ENCODE peak calls at places on chromosome 6, in four cellular contexts. One of them, this sample, is unnamed.

GRCh38 chr6:140572129-140572528 is 1197.7 kb upstream of the CITED2 start:
- DNase-seq in tibial nerve: no peak
- DNase-seq in spleen: no peak
- DNase-seq in HCT116: no peak
- DNase-seq in this sample: peak; percentile 73

GRCh38 chr6:141744194-141744925 is 388.4 kb upstream of the GJE1 start:
- DNase-seq in tibial nerve: no peak
- DNase-seq in spleen: no peak
- DNase-seq in HCT116: no peak
- DNase-seq in this sample: no peak

GRCh38 chr6:165135889-165136288 is 173.5 kb downstream of the C6orf118 start:
- DNase-seq in tibial nerve: no peak
- DNase-seq in spleen: no peak
- DNase-seq in HCT116: no peak
- DNase-seq in this sample: no peak

GRCh38 chr6:42124223-42124836 is 18.1 kb downstream of the C6orf132 start:
- DNase-seq in tibial nerve: no peak
- DNase-seq in spleen: no peak
- DNase-seq in HCT116: no peak
- DNase-seq in this sample: no peak

GRCh38 chr6:31495580-31495979 is 2.4 kb upstream of the MICB start:
- DNase-seq in tibial nerve: no peak
- DNase-seq in spleen: no peak
- DNase-seq in HCT116: no peak
- DNase-seq in this sample: no peak

GRCh38 chr6:6179858-6180257 is 140.6 kb downstream of the F13A1 start:
- DNase-seq in tibial nerve: no peak
- DNase-seq in spleen: no peak
- DNase-seq in HCT116: no peak
- DNase-seq in this sample: no peak

GRCh38 chr6:98831057-98832031 is 3.0 kb upstream of the POU3F2 start:
- DNase-seq in tibial nerve: no peak
- DNase-seq in spleen: peak; percentile 65
- DNase-seq in HCT116: no peak
- DNase-seq in this sample: no peak

GRCh38 chr6:75813476-75814250 is 64.6 kb downstream of the MYO6 start:
- DNase-seq in tibial nerve: no peak
- DNase-seq in spleen: no peak
- DNase-seq in HCT116: no peak
- DNase-seq in this sample: no peak

GRCh38 chr6:37141291-37142046 is 28.5 kb upstream of the PIM1 start:
- DNase-seq in tibial nerve: no peak
- DNase-seq in spleen: no peak
- DNase-seq in HCT116: no peak
- DNase-seq in this sample: peak; percentile 54

GRCh38 chr6:115932481-115932880 is 128.2 kb downstream of the FRK start:
- DNase-seq in tibial nerve: no peak
- DNase-seq in spleen: no peak
- DNase-seq in HCT116: peak; percentile 13
- DNase-seq in this sample: no peak

GRCh38 chr6:11929451-11929850 is 82.7 kb upstream of the HIVEP1 start:
- DNase-seq in tibial nerve: no peak
- DNase-seq in spleen: no peak
- DNase-seq in HCT116: no peak
- DNase-seq in this sample: no peak

GRCh38 chr6:49553353-49553752 is 2.9 kb downstream of the C6orf141 start:
- DNase-seq in tibial nerve: no peak
- DNase-seq in spleen: no peak
- DNase-seq in HCT116: peak; percentile 63
- DNase-seq in this sample: no peak

GRCh38 chr6:88166493-88166900 is 350 bp upstream of the CNR1 start:
- DNase-seq in tibial nerve: no peak
- DNase-seq in spleen: peak; percentile 85
- DNase-seq in HCT116: no peak
- DNase-seq in this sample: no peak

GRCh38 chr6:149127212-149127611 is 190.3 kb upstream of the TAB2 start:
- DNase-seq in tibial nerve: no peak
- DNase-seq in spleen: no peak
- DNase-seq in HCT116: no peak
- DNase-seq in this sample: peak; percentile 8

GRCh38 chr6:89941031-89941775 is 46.9 kb downstream of the GJA10 start:
- DNase-seq in tibial nerve: peak; percentile 29
- DNase-seq in spleen: no peak
- DNase-seq in HCT116: no peak
- DNase-seq in this sample: no peak

GRCh38 chr6:64520050-64520449 is 884.4 kb downstream of the PHF3 start:
- DNase-seq in tibial nerve: no peak
- DNase-seq in spleen: no peak
- DNase-seq in HCT116: no peak
- DNase-seq in this sample: peak; percentile 68

GRCh38 chr6:164695896-164696295 is 613.5 kb downstream of the C6orf118 start:
- DNase-seq in tibial nerve: no peak
- DNase-seq in spleen: no peak
- DNase-seq in HCT116: no peak
- DNase-seq in this sample: no peak

GRCh38 chr6:51600514-51600913 is 486.9 kb downstream of the PKHD1 start:
- DNase-seq in tibial nerve: no peak
- DNase-seq in spleen: no peak
- DNase-seq in HCT116: no peak
- DNase-seq in this sample: no peak

GRCh38 chr6:155402656-155403304 is 52.9 kb downstream of the NOX3 start:
- DNase-seq in tibial nerve: no peak
- DNase-seq in spleen: no peak
- DNase-seq in HCT116: no peak
- DNase-seq in this sample: no peak

GRCh38 chr6:20259316-20260049 is 47.2 kb upstream of the MBOAT1 start:
- DNase-seq in tibial nerve: no peak
- DNase-seq in spleen: no peak
- DNase-seq in HCT116: no peak
- DNase-seq in this sample: no peak

GRCh38 chr6:136014454-136015421 is 163.2 kb downstream of the PDE7B start:
- DNase-seq in tibial nerve: no peak
- DNase-seq in spleen: no peak
- DNase-seq in HCT116: no peak
- DNase-seq in this sample: peak; percentile 99

GRCh38 chr6:32973144-32973854 is 4.9 kb downstream of the BRD2 start:
- DNase-seq in tibial nerve: no peak
- DNase-seq in spleen: no peak
- DNase-seq in HCT116: no peak
- DNase-seq in this sample: no peak

GRCh38 chr6:118122161-118122560 is 215.1 kb downstream of the SLC35F1 start:
- DNase-seq in tibial nerve: no peak
- DNase-seq in spleen: no peak
- DNase-seq in HCT116: no peak
- DNase-seq in this sample: no peak

GRCh38 chr6:157244175-157244574 is 79.1 kb downstream of the TMEM242 start:
- DNase-seq in tibial nerve: no peak
- DNase-seq in spleen: peak; percentile 38
- DNase-seq in HCT116: no peak
- DNase-seq in this sample: no peak

GRCh38 chr6:2793491-2794151 is 28.4 kb downstream of the WRNIP1 start:
- DNase-seq in tibial nerve: no peak
- DNase-seq in spleen: no peak
- DNase-seq in HCT116: no peak
- DNase-seq in this sample: no peak

GRCh38 chr6:126107475-126108121 is 121.3 kb downstream of the TRMT11 start:
- DNase-seq in tibial nerve: no peak
- DNase-seq in spleen: no peak
- DNase-seq in HCT116: no peak
- DNase-seq in this sample: no peak

GRCh38 chr6:36929607-36930006 is 24.9 kb upstream of the PI16 start:
- DNase-seq in tibial nerve: no peak
- DNase-seq in spleen: no peak
- DNase-seq in HCT116: no peak
- DNase-seq in this sample: no peak

GRCh38 chr6:11164717-11165646 is 53.5 kb upstream of the ERVFRD-1 start:
- DNase-seq in tibial nerve: no peak
- DNase-seq in spleen: no peak
- DNase-seq in HCT116: no peak
- DNase-seq in this sample: no peak

GRCh38 chr6:50724381-50725124 is 11.2 kb downstream of the TFAP2D start:
- DNase-seq in tibial nerve: no peak
- DNase-seq in spleen: no peak
- DNase-seq in HCT116: no peak
- DNase-seq in this sample: no peak

GRCh38 chr6:104957301-104958177 is 632 bp downstream of the LIN28B start:
- DNase-seq in tibial nerve: no peak
- DNase-seq in spleen: no peak
- DNase-seq in HCT116: no peak
- DNase-seq in this sample: no peak

GRCh38 chr6:164827537-164827936 is 481.9 kb downstream of the C6orf118 start:
- DNase-seq in tibial nerve: no peak
- DNase-seq in spleen: no peak
- DNase-seq in HCT116: no peak
- DNase-seq in this sample: no peak

GRCh38 chr6:24951831-24952299 is 16.1 kb upstream of the RIPOR2 start:
- DNase-seq in tibial nerve: no peak
- DNase-seq in spleen: peak; percentile 78
- DNase-seq in HCT116: no peak
- DNase-seq in this sample: no peak

DNA sequence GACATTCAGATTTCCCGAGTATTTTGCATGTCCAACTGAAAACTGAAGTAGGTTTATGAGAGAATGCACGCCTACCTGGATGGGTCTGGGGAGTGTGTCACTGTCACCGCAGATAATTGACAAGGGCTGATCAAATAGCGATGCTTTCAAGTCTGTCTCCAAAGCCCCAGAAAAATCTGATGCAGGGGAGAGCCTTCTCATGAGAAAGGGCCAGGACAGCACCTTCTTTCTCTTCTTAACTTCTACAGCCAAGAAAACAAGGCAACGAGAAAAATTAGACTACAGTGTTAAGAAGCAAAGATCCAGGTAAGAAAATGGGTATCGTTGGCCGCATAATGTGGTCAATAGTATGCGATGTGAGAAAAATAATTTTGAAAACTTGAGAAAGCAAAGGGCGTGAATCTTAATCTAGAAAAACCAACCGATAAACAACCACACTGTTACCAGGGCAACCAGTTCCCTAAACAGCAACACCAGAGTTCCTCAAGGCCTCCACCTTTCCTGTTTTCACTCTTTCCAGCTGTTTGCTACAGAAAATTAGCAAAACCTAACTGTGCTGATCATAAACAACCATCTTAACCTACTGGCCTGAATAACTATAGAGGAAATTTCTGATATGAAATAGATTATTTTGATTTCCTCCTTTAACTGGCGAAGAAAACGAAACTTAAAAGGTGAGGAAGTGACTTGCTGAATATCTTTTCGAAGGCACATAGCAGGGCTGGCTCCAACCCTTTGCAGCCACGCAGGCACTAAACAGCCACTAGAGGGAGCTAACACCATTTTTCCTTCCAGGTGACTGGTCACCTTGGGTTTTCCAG is 2.6 kb downstream of the TAGAP start:
- DNase-seq in tibial nerve: no peak
- DNase-seq in spleen: peak; percentile 88
- DNase-seq in HCT116: peak; percentile 68
- DNase-seq in this sample: peak; percentile 11
- TF ChIP-seq CTCF in tibial nerve: peak; percentile 76
- TF ChIP-seq CTCF in spleen: peak; percentile 99
- TF ChIP-seq CTCF in HCT116: peak; percentile 86
- TF ChIP-seq CTCF in this sample: peak; percentile 89

DNA sequence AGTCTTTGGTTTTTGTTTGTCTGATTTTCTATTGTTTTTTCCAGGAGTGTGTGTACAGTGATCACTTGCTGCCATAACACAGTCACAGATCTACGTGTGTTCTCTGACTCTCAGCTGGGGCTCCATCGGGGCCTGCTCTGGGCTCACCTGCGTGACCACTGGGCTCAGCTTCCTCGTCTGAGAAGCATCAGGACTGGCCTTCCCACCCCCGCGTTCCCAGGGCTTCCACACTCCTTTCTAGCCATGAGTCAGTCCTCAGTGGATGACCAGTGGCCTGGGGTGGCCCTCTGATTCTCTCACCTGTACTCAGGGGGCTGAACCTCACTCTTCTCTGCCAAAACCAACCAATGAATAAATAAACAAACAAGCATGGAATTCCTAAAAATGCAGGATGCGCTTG is 14.5 kb downstream of the THBS2 start:
- DNase-seq in tibial nerve: no peak
- DNase-seq in spleen: no peak
- DNase-seq in HCT116: no peak
- DNase-seq in this sample: no peak
- H3K4me3 ChIP-seq in tibial nerve: no peak overlapping the region
- H3K4me3 ChIP-seq in spleen: no peak overlapping the region
- H3K4me3 ChIP-seq in HCT116: no peak overlapping the region
- H3K4me3 ChIP-seq in this sample: no peak overlapping the region

DNA sequence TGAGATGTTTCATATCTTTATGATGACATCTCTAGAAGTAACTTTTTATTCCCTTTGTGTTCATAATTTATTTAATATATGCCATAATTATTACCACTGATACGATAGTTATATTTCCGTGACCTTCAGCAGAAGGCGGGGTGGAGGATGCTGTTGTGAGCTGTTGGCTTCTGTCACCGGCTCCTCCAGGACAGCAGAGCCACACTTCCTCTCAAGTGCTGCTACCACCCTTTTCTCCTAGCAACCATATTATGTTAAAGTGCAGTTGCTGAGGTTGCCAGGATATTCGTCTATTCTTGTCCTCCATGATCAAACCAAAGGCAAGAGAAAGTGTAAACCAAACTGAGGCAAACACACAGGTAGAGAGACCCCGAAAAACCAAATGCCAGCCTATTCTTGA is 27.8 kb downstream of the RGS17 start:
- DNase-seq in tibial nerve: no peak
- DNase-seq in spleen: no peak
- DNase-seq in HCT116: no peak
- DNase-seq in this sample: no peak
- H3K27ac ChIP-seq in tibial nerve: no peak overlapping the region
- H3K27ac ChIP-seq in spleen: no peak overlapping the region
- H3K27ac ChIP-seq in HCT116: no peak overlapping the region
- H3K27ac ChIP-seq in this sample: no peak overlapping the region

GRCh38 chr6:14506656-14507242 is 389.2 kb downstream of the CD83 start:
- DNase-seq in tibial nerve: no peak
- DNase-seq in spleen: no peak
- DNase-seq in HCT116: no peak
- DNase-seq in this sample: no peak

GRCh38 chr6:14513726-14514125 is 396.2 kb downstream of the CD83 start:
- DNase-seq in tibial nerve: no peak
- DNase-seq in spleen: no peak
- DNase-seq in HCT116: no peak
- DNase-seq in this sample: no peak

GRCh38 chr6:14511192-14511591 is 393.6 kb downstream of the CD83 start:
- DNase-seq in tibial nerve: no peak
- DNase-seq in spleen: no peak
- DNase-seq in HCT116: no peak
- DNase-seq in this sample: no peak

GRCh38 chr6:14512246-14512645 is 394.7 kb downstream of the CD83 start:
- DNase-seq in tibial nerve: no peak
- DNase-seq in spleen: no peak
- DNase-seq in HCT116: no peak
- DNase-seq in this sample: no peak

DNA sequence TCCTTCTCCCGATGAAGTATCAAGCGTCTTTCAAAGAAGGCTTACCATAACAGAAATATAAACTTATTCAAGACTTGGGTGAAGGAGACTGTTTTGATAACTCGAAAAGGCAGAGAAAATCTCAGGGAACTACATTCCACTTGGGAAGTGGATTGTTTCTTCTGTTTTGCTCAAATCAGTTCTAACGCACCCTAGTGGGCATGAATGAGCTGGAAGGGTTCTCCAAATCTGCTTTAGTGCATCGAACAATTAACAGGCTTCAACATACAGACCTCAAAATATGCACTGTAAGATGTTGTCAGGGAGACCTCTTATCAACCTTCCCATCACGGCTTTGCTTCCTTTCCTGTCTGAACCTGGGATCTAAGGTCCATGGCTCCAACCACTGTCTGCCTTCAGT is 392.5 kb downstream of the CD83 start:
- DNase-seq in tibial nerve: no peak
- DNase-seq in spleen: no peak
- DNase-seq in HCT116: peak; percentile 15
- DNase-seq in this sample: no peak
- TF ChIP-seq CTCF in tibial nerve: no peak
- TF ChIP-seq CTCF in spleen: no peak
- TF ChIP-seq CTCF in HCT116: peak; percentile 6
- TF ChIP-seq CTCF in this sample: no peak